ENCODE peak calls at places on chromosomes 13 and 19, in six cellular contexts. D, U, Q, F, G and P are unnamed samples.

GRCh38 chr19:4877753-4878490 is 10.5 kb upstream of the PLIN3 start:
- DNase-seq in Q (no peak), U (peak), G (no peak), D (peak), F (no peak), P (no peak)

GRCh38 chr19:8655340-8655709 is 24.9 kb downstream of the NFILZ start:
- DNase-seq in D (peak), F (no peak), Q (no peak), U (no peak), G (no peak), P (no peak)

GRCh38 chr13:60484865-60485264 is 87.8 kb downstream of the TDRD3 start:
- DNase-seq in D (no peak), Q (no peak), U (no peak), G (no peak), F (no peak), P (no peak)

GRCh38 chr19:29328586-29328985 is 115.6 kb upstream of the UQCRFS1 start:
- DNase-seq in F (no peak), D (no peak), Q (no peak), G (no peak), U (no peak), P (no peak)

GRCh38 chr19:48552406-48553322 is 692 bp downstream of the SULT2B1 start:
- DNase-seq in G (no peak), F (no peak), Q (no peak), U (no peak), D (no peak), P (no peak)

GRCh38 chr19:46692918-46693722 is 23.8 kb downstream of the PRKD2 start:
- DNase-seq in Q (no peak), D (peak), G (no peak), F (no peak), U (no peak), P (no peak)

GRCh38 chr19:53579518-53579917 is 41.6 kb downstream of the ZNF331 start:
- DNase-seq in D (no peak), U (no peak), Q (no peak), G (no peak), F (no peak), P (no peak)

GRCh38 chr13:51420681-51421476 is 32.0 kb downstream of the INTS6 start:
- DNase-seq in D (no peak), G (no peak), Q (no peak), F (no peak), U (no peak), P (no peak)

GRCh38 chr13:36029171-36029570 is 102.0 kb downstream of the DCLK1 start:
- DNase-seq in F (no peak), D (no peak), Q (no peak), U (no peak), G (no peak), P (no peak)

GRCh38 chr13:69947577-69947976 is 160.0 kb upstream of the ATXN8OS start:
- DNase-seq in U (no peak), D (no peak), F (no peak), G (no peak), Q (no peak), P (no peak)

GRCh38 chr13:107743100-107743499 is 472.2 kb downstream of the LIG4 start:
- DNase-seq in G (no peak), U (no peak), F (no peak), Q (no peak), D (no peak), P (no peak)

GRCh38 chr19:17281391-17282304 is at the start of gene ANKLE1:
- DNase-seq in G (no peak), Q (no peak), U (peak), D (peak), F (no peak), P (peak)

GRCh38 chr19:7242601-7243258 is 51.5 kb downstream of the INSR start:
- DNase-seq in G (no peak), U (no peak), Q (no peak), F (no peak), D (peak), P (peak)

GRCh38 chr13:112220296-112220875 is 153.4 kb downstream of the SOX1 start:
- DNase-seq in U (no peak), G (no peak), Q (no peak), D (no peak), F (no peak), P (no peak)

GRCh38 chr19:4983346-4984105 is 14.6 kb downstream of the KDM4B start:
- DNase-seq in Q (no peak), F (no peak), D (no peak), G (no peak), U (no peak), P (no peak)

GRCh38 chr13:29569253-29570057 is 26.0 kb downstream of the SLC7A1 start:
- DNase-seq in F (no peak), G (no peak), Q (no peak), D (peak), U (no peak), P (no peak)

GRCh38 chr13:111666377-111666776 is 345.9 kb downstream of the TEX29 start:
- DNase-seq in Q (no peak), U (no peak), D (no peak), F (no peak), G (no peak), P (no peak)

GRCh38 chr19:1501200-1501595 is 10.2 kb downstream of the REEP6 start:
- DNase-seq in F (no peak), U (no peak), Q (no peak), D (no peak), G (no peak), P (no peak)

GRCh38 chr19:45693168-45693788 is 812 bp downstream of the QPCTL start:
- DNase-seq in Q (no peak), D (peak), U (peak), F (peak), G (no peak), P (peak)

GRCh38 chr19:44585371-44586141 is 27.8 kb upstream of the IGSF23 start:
- DNase-seq in G (no peak), F (peak), D (no peak), Q (no peak), U (no peak), P (no peak)

GRCh38 chr19:5450482-5450881 is 4.7 kb upstream of the ZNRF4 start:
- DNase-seq in Q (no peak), F (no peak), G (no peak), U (no peak), D (no peak), P (no peak)

GRCh38 chr13:48501705-48502104 is 31.2 kb downstream of the RCBTB2 start:
- DNase-seq in U (no peak), F (no peak), Q (no peak), D (no peak), G (no peak), P (no peak)

GRCh38 chr13:51246411-51247298 is 24.5 kb downstream of the FAM124A start:
- DNase-seq in D (peak), G (no peak), Q (no peak), F (no peak), U (no peak), P (no peak)

GRCh38 chr13:31896427-31896826 is 135.1 kb upstream of the FRY start:
- DNase-seq in U (no peak), G (no peak), F (no peak), Q (no peak), D (no peak), P (no peak)

GRCh38 chr19:42276821-42277220 is 7.8 kb downstream of the CIC start:
- DNase-seq in Q (no peak), U (no peak), G (no peak), F (no peak), D (no peak), P (no peak)

GRCh38 chr13:24617394-24618218 is 62.6 kb upstream of the ATP12A start:
- DNase-seq in U (no peak), D (no peak), Q (no peak), G (no peak), F (no peak), P (no peak)

GRCh38 chr19:771332-771785 is 20.4 kb downstream of the MISP start:
- DNase-seq in G (no peak), F (peak), Q (peak), D (peak), U (peak), P (no peak)

GRCh38 chr19:461664-462551 is 1.1 kb upstream of the SHC2 start:
- DNase-seq in Q (no peak), F (no peak), D (peak), U (peak), G (no peak), P (no peak)

GRCh38 chr13:40973409-40973808 is 45.7 kb downstream of the ELF1 start:
- DNase-seq in U (no peak), D (no peak), Q (no peak), G (no peak), F (no peak), P (no peak)

GRCh38 chr13:41942462-41943094 is 18.3 kb downstream of the VWA8 start:
- DNase-seq in G (no peak), D (no peak), U (peak), Q (no peak), F (peak), P (no peak)

GRCh38 chr13:37158481-37158880 is 53.0 kb upstream of the CSNK1A1L start:
- DNase-seq in Q (no peak), U (no peak), F (no peak), G (no peak), D (no peak), P (no peak)
- TF ChIP-seq REST in Q (no peak), U (no peak), F (no peak), G (no peak), D (no peak), P (no peak)

GRCh38 chr19:15453906-15454305 is 4.2 kb upstream of the WIZ start:
- DNase-seq in U (no peak), D (no peak), Q (no peak), G (no peak), F (no peak), P (no peak)

GRCh38 chr19:15453091-15453498 is 3.3 kb upstream of the WIZ start:
- DNase-seq in G (no peak), Q (no peak), D (peak), U (peak), F (no peak), P (no peak)

GRCh38 chr19:15450528-15450890 is 753 bp upstream of the WIZ start:
- DNase-seq in G (no peak), Q (no peak), D (no peak), F (no peak), U (no peak), P (no peak)

GRCh38 chr19:15454371-15454800 is 4.6 kb upstream of the WIZ start:
- DNase-seq in Q (no peak), D (no peak), F (peak), U (no peak), G (no peak), P (no peak)

GRCh38 chr19:15452111-15453047 is 2.6 kb upstream of the WIZ start:
- DNase-seq in F (peak), U (peak), Q (peak), G (no peak), D (peak), P (no peak)
- TF ChIP-seq REST in F (no peak), U (no peak), Q (no peak), G (no peak), D (no peak), P (no peak)

DNA sequence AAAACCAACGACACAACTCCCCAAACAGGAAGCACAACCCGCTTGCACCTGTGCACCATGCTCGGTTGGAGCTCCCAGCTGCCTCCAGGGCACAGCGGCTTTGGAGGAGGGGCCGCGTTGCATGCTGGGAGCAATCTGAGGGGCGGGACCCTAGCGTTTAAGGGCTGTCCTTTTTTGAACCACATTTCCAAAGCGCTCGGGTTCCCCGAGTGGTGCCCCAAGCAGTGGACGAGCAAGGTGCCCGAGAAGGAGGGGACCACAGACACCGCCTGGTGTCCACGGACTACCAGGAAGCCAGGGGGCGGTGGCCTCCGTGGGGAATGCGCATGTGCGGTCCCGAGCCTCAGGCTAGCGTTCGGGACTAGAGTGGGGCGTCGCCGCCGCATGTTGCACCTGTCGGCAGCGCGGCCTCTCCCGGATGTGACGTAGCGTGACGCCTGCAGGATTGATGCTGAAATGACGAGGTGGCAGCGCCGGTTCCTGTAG is 11.9 kb upstream of the ZNF57 start:
- DNase-seq in G (no peak), U (peak), D (no peak), F (no peak), Q (no peak), P (no peak)
- TF ChIP-seq REST in G (no peak), U (no peak), D (no peak), F (no peak), Q (no peak), P (no peak)

GRCh38 chr13:22270881-22271280 is 600.0 kb downstream of the FGF9 start:
- DNase-seq in Q (no peak), D (no peak), F (no peak), G (no peak), U (no peak), P (no peak)

GRCh38 chr13:22278336-22278929 is 607.6 kb downstream of the FGF9 start:
- DNase-seq in U (peak), F (peak), D (peak), Q (peak), G (peak), P (peak)

GRCh38 chr13:22271963-22272362 is 601.1 kb downstream of the FGF9 start:
- DNase-seq in Q (no peak), F (no peak), U (no peak), G (no peak), D (no peak), P (no peak)

GRCh38 chr13:22275393-22275792 is 604.5 kb downstream of the FGF9 start:
- DNase-seq in D (no peak), U (no peak), F (no peak), Q (no peak), G (no peak), P (no peak)
- TF ChIP-seq REST in D (no peak), U (no peak), F (no peak), Q (no peak), G (no peak), P (no peak)